ENCODE peak calls at places on chromosomes 7 and 10, in ten cellular contexts. One of them, this sample, is unnamed.

GRCh38 chr7:74105992-74106391 is 22.4 kb downstream of the LIMK1 start:
- DNase-seq in chondrocyte: no peak
- DNase-seq in right atrium auricular region: no peak
- DNase-seq in lower leg skin: no peak
- DNase-seq in stomach: no peak
- DNase-seq in astrocyte of the spinal cord: no peak
- DNase-seq in gastrocnemius medialis: no peak
- DNase-seq in MM.1S: no peak
- DNase-seq in CD4-positive, alpha-beta T cell: no peak
- DNase-seq in progenitor cell of endocrine pancreas: no peak
- DNase-seq in this sample: no peak

GRCh38 chr7:126842451-126842850 is 410.3 kb downstream of the GRM8 start:
- DNase-seq in chondrocyte: no peak
- DNase-seq in right atrium auricular region: no peak
- DNase-seq in lower leg skin: no peak
- DNase-seq in stomach: no peak
- DNase-seq in astrocyte of the spinal cord: no peak
- DNase-seq in gastrocnemius medialis: no peak
- DNase-seq in MM.1S: no peak
- DNase-seq in CD4-positive, alpha-beta T cell: no peak
- DNase-seq in progenitor cell of endocrine pancreas: no peak
- DNase-seq in this sample: no peak

GRCh38 chr7:155579565-155579964 is 33.2 kb upstream of the CNPY1 start:
- DNase-seq in chondrocyte: peak; percentile 77
- DNase-seq in right atrium auricular region: no peak
- DNase-seq in lower leg skin: no peak
- DNase-seq in stomach: no peak
- DNase-seq in astrocyte of the spinal cord: no peak
- DNase-seq in gastrocnemius medialis: no peak
- DNase-seq in MM.1S: no peak
- DNase-seq in CD4-positive, alpha-beta T cell: no peak
- DNase-seq in progenitor cell of endocrine pancreas: no peak
- DNase-seq in this sample: no peak

GRCh38 chr10:129709627-129710509 is 242.8 kb downstream of the MGMT start:
- DNase-seq in chondrocyte: no peak
- DNase-seq in right atrium auricular region: peak; percentile 46
- DNase-seq in lower leg skin: no peak
- DNase-seq in stomach: no peak
- DNase-seq in astrocyte of the spinal cord: no peak
- DNase-seq in gastrocnemius medialis: no peak
- DNase-seq in MM.1S: no peak
- DNase-seq in CD4-positive, alpha-beta T cell: no peak
- DNase-seq in progenitor cell of endocrine pancreas: no peak
- DNase-seq in this sample: no peak

GRCh38 chr10:93512565-93512964 is 16.2 kb downstream of the CEP55 start:
- DNase-seq in chondrocyte: no peak
- DNase-seq in right atrium auricular region: no peak
- DNase-seq in lower leg skin: no peak
- DNase-seq in stomach: no peak
- DNase-seq in astrocyte of the spinal cord: peak; percentile 32
- DNase-seq in gastrocnemius medialis: no peak
- DNase-seq in MM.1S: no peak
- DNase-seq in CD4-positive, alpha-beta T cell: no peak
- DNase-seq in progenitor cell of endocrine pancreas: no peak
- DNase-seq in this sample: no peak

GRCh38 chr7:31102973-31103850 is 51.1 kb downstream of the ADCYAP1R1 start:
- DNase-seq in chondrocyte: no peak
- DNase-seq in right atrium auricular region: no peak
- DNase-seq in lower leg skin: no peak
- DNase-seq in stomach: peak; percentile 25
- DNase-seq in astrocyte of the spinal cord: no peak
- DNase-seq in gastrocnemius medialis: no peak
- DNase-seq in MM.1S: no peak
- DNase-seq in CD4-positive, alpha-beta T cell: no peak
- DNase-seq in progenitor cell of endocrine pancreas: no peak
- DNase-seq in this sample: no peak

GRCh38 chr7:107432261-107432660 is 37.6 kb upstream of the GPR22 start:
- DNase-seq in chondrocyte: no peak
- DNase-seq in right atrium auricular region: no peak
- DNase-seq in lower leg skin: no peak
- DNase-seq in stomach: no peak
- DNase-seq in astrocyte of the spinal cord: no peak
- DNase-seq in gastrocnemius medialis: no peak
- DNase-seq in MM.1S: no peak
- DNase-seq in CD4-positive, alpha-beta T cell: no peak
- DNase-seq in progenitor cell of endocrine pancreas: no peak
- DNase-seq in this sample: no peak

GRCh38 chr10:10500941-10501340 is 516.7 kb upstream of the CELF2 start:
- DNase-seq in chondrocyte: no peak
- DNase-seq in right atrium auricular region: no peak
- DNase-seq in lower leg skin: no peak
- DNase-seq in stomach: no peak
- DNase-seq in astrocyte of the spinal cord: peak; percentile 73
- DNase-seq in gastrocnemius medialis: no peak
- DNase-seq in MM.1S: no peak
- DNase-seq in CD4-positive, alpha-beta T cell: no peak
- DNase-seq in progenitor cell of endocrine pancreas: no peak
- DNase-seq in this sample: no peak

GRCh38 chr10:119199231-119199992 is 8.0 kb upstream of the GRK5 start:
- DNase-seq in chondrocyte: no peak
- DNase-seq in right atrium auricular region: peak; percentile 74
- DNase-seq in lower leg skin: peak; percentile 43
- DNase-seq in stomach: peak; percentile 64
- DNase-seq in astrocyte of the spinal cord: peak; percentile 85
- DNase-seq in gastrocnemius medialis: peak; percentile 43
- DNase-seq in MM.1S: peak; percentile 50
- DNase-seq in CD4-positive, alpha-beta T cell: peak; percentile 32
- DNase-seq in progenitor cell of endocrine pancreas: peak; percentile 40
- DNase-seq in this sample: peak; percentile 63

GRCh38 chr7:78161781-78162180 is 363.2 kb downstream of the PHTF2 start:
- DNase-seq in chondrocyte: no peak
- DNase-seq in right atrium auricular region: no peak
- DNase-seq in lower leg skin: no peak
- DNase-seq in stomach: no peak
- DNase-seq in astrocyte of the spinal cord: no peak
- DNase-seq in gastrocnemius medialis: no peak
- DNase-seq in MM.1S: no peak
- DNase-seq in CD4-positive, alpha-beta T cell: no peak
- DNase-seq in progenitor cell of endocrine pancreas: no peak
- DNase-seq in this sample: no peak

GRCh38 chr7:102321351-102322201 is 34.7 kb downstream of the SPDYE6 start:
- DNase-seq in chondrocyte: no peak
- DNase-seq in right atrium auricular region: no peak
- DNase-seq in lower leg skin: no peak
- DNase-seq in stomach: no peak
- DNase-seq in astrocyte of the spinal cord: no peak
- DNase-seq in gastrocnemius medialis: no peak
- DNase-seq in MM.1S: no peak
- DNase-seq in CD4-positive, alpha-beta T cell: no peak
- DNase-seq in progenitor cell of endocrine pancreas: no peak
- DNase-seq in this sample: peak; percentile 65

GRCh38 chr7:159012353-159013069 is 132.2 kb downstream of the VIPR2 start:
- DNase-seq in chondrocyte: no peak
- DNase-seq in right atrium auricular region: no peak
- DNase-seq in lower leg skin: no peak
- DNase-seq in stomach: peak; percentile 88
- DNase-seq in astrocyte of the spinal cord: no peak
- DNase-seq in gastrocnemius medialis: peak; percentile 62
- DNase-seq in MM.1S: no peak
- DNase-seq in CD4-positive, alpha-beta T cell: no peak
- DNase-seq in progenitor cell of endocrine pancreas: no peak
- DNase-seq in this sample: no peak

GRCh38 chr10:11865561-11865960 is 42.4 kb downstream of the PROSER2 start:
- DNase-seq in chondrocyte: peak; percentile 56
- DNase-seq in right atrium auricular region: no peak
- DNase-seq in lower leg skin: no peak
- DNase-seq in stomach: no peak
- DNase-seq in astrocyte of the spinal cord: no peak
- DNase-seq in gastrocnemius medialis: no peak
- DNase-seq in MM.1S: no peak
- DNase-seq in CD4-positive, alpha-beta T cell: no peak
- DNase-seq in progenitor cell of endocrine pancreas: no peak
- DNase-seq in this sample: no peak

GRCh38 chr10:17185873-17186272 is 15.6 kb downstream of the TRDMT1 start:
- DNase-seq in chondrocyte: no peak
- DNase-seq in right atrium auricular region: no peak
- DNase-seq in lower leg skin: no peak
- DNase-seq in stomach: no peak
- DNase-seq in astrocyte of the spinal cord: no peak
- DNase-seq in gastrocnemius medialis: no peak
- DNase-seq in MM.1S: no peak
- DNase-seq in CD4-positive, alpha-beta T cell: no peak
- DNase-seq in progenitor cell of endocrine pancreas: no peak
- DNase-seq in this sample: no peak

GRCh38 chr10:17190602-17191001 is 10.9 kb downstream of the TRDMT1 start:
- DNase-seq in chondrocyte: no peak
- DNase-seq in right atrium auricular region: no peak
- DNase-seq in lower leg skin: no peak
- DNase-seq in stomach: no peak
- DNase-seq in astrocyte of the spinal cord: no peak
- DNase-seq in gastrocnemius medialis: no peak
- DNase-seq in MM.1S: no peak
- DNase-seq in CD4-positive, alpha-beta T cell: no peak
- DNase-seq in progenitor cell of endocrine pancreas: no peak
- DNase-seq in this sample: no peak

GRCh38 chr10:17183110-17183509 is 18.4 kb downstream of the TRDMT1 start:
- DNase-seq in chondrocyte: no peak
- DNase-seq in right atrium auricular region: no peak
- DNase-seq in lower leg skin: no peak
- DNase-seq in stomach: no peak
- DNase-seq in astrocyte of the spinal cord: no peak
- DNase-seq in gastrocnemius medialis: no peak
- DNase-seq in MM.1S: no peak
- DNase-seq in CD4-positive, alpha-beta T cell: no peak
- DNase-seq in progenitor cell of endocrine pancreas: no peak
- DNase-seq in this sample: no peak

DNA sequence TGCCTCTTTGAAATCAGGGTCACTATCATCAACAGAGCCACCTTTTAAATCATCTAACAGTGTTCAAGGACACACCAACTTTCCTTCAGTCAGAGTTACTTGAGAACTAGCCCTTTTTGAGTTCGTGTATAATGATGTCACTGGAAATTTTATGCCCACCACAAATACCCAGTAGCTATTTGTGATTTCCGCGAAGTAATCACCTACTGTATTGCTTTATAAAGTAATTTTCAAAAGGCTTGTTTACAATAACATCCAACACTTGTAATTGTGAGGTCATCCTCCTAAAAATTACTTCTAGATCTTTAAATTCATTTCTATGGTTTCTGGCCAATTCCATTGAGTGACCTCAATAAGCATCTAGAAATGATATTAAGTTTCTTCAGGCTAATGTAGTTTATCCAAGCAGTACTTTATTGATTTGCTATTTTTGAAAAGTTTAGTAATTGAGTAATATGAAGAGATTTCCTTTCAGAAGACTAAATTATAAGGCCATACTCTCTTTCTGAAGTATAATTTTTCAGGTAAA is 12.8 kb downstream of the TRDMT1 start:
- DNase-seq in chondrocyte: no peak
- DNase-seq in right atrium auricular region: no peak
- DNase-seq in lower leg skin: no peak
- DNase-seq in stomach: no peak
- DNase-seq in astrocyte of the spinal cord: no peak
- DNase-seq in gastrocnemius medialis: no peak
- DNase-seq in MM.1S: no peak
- DNase-seq in CD4-positive, alpha-beta T cell: no peak
- DNase-seq in progenitor cell of endocrine pancreas: no peak
- DNase-seq in this sample: no peak
- TF ChIP-seq CTCF in chondrocyte: no peak
- TF ChIP-seq CTCF in right atrium auricular region: no peak
- TF ChIP-seq CTCF in lower leg skin: no peak
- TF ChIP-seq CTCF in stomach: no peak
- TF ChIP-seq CTCF in astrocyte of the spinal cord: no peak
- TF ChIP-seq CTCF in gastrocnemius medialis: no peak
- TF ChIP-seq CTCF in MM.1S: no peak
- TF ChIP-seq CTCF in CD4-positive, alpha-beta T cell: no peak
- TF ChIP-seq CTCF in progenitor cell of endocrine pancreas: no peak
- TF ChIP-seq CTCF in this sample: no peak

GRCh38 chr7:152030561-152030960 is 5.1 kb downstream of the GALNT11 start:
- DNase-seq in chondrocyte: no peak
- DNase-seq in right atrium auricular region: no peak
- DNase-seq in lower leg skin: no peak
- DNase-seq in stomach: no peak
- DNase-seq in astrocyte of the spinal cord: no peak
- DNase-seq in gastrocnemius medialis: no peak
- DNase-seq in MM.1S: no peak
- DNase-seq in CD4-positive, alpha-beta T cell: no peak
- DNase-seq in progenitor cell of endocrine pancreas: no peak
- DNase-seq in this sample: no peak
- TF ChIP-seq CTCF in chondrocyte: no peak
- TF ChIP-seq CTCF in right atrium auricular region: no peak
- TF ChIP-seq CTCF in lower leg skin: no peak
- TF ChIP-seq CTCF in stomach: no peak
- TF ChIP-seq CTCF in astrocyte of the spinal cord: no peak
- TF ChIP-seq CTCF in gastrocnemius medialis: no peak
- TF ChIP-seq CTCF in MM.1S: no peak
- TF ChIP-seq CTCF in CD4-positive, alpha-beta T cell: no peak
- TF ChIP-seq CTCF in progenitor cell of endocrine pancreas: no peak
- TF ChIP-seq CTCF in this sample: no peak

DNA sequence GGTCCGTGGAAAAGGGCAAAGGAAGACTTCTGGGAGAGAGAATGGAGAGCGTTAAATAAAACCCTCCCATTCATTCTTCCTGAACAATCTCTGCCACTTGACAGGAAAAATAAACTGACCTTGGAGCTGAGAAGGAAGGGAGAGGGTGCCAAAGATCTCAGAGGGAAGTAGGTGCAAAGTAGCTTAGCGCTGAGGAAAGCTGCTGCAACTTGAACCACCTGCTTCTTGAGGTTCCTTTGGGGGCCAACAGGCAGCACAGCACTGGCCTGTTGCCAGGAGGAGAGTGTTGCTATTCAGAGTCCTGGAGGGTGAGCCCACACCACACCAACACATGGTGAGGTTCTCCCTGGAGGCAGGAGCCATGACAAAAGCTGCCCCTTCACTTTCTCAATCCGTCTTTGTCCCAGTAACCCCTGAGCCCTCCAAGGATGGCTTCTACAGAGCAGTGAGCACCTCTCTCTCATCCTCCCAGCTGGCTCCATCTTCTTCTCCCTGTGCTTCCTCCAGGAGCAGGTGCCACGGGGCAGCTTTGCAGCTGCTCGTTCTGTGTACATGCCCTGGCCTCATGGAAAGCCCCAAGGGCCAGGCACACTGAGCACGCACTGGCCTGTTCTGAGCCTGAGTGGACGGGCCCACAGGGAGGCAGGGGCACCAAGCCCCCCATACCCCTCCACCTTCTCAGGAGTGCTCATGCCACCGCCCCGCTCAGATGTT is 101.3 kb downstream of the STRA8 start:
- DNase-seq in chondrocyte: no peak
- DNase-seq in right atrium auricular region: no peak
- DNase-seq in lower leg skin: no peak
- DNase-seq in stomach: no peak
- DNase-seq in astrocyte of the spinal cord: no peak
- DNase-seq in gastrocnemius medialis: no peak
- DNase-seq in MM.1S: no peak
- DNase-seq in CD4-positive, alpha-beta T cell: no peak
- DNase-seq in progenitor cell of endocrine pancreas: no peak
- DNase-seq in this sample: no peak
- TF ChIP-seq CTCF in chondrocyte: no peak
- TF ChIP-seq CTCF in right atrium auricular region: no peak
- TF ChIP-seq CTCF in lower leg skin: no peak
- TF ChIP-seq CTCF in stomach: no peak
- TF ChIP-seq CTCF in astrocyte of the spinal cord: no peak
- TF ChIP-seq CTCF in gastrocnemius medialis: no peak
- TF ChIP-seq CTCF in MM.1S: no peak
- TF ChIP-seq CTCF in CD4-positive, alpha-beta T cell: no peak
- TF ChIP-seq CTCF in progenitor cell of endocrine pancreas: no peak
- TF ChIP-seq CTCF in this sample: no peak

GRCh38 chr10:21953585-21954057 is 49.9 kb downstream of the DNAJC1 start:
- DNase-seq in chondrocyte: no peak
- DNase-seq in right atrium auricular region: no peak
- DNase-seq in lower leg skin: no peak
- DNase-seq in stomach: no peak
- DNase-seq in astrocyte of the spinal cord: peak; percentile 65
- DNase-seq in gastrocnemius medialis: no peak
- DNase-seq in MM.1S: peak; percentile 55
- DNase-seq in CD4-positive, alpha-beta T cell: no peak
- DNase-seq in progenitor cell of endocrine pancreas: no peak
- DNase-seq in this sample: peak; percentile 45
- TF ChIP-seq CTCF in chondrocyte: peak; percentile 83
- TF ChIP-seq CTCF in right atrium auricular region: peak; percentile 48
- TF ChIP-seq CTCF in lower leg skin: no peak
- TF ChIP-seq CTCF in stomach: peak; percentile 8
- TF ChIP-seq CTCF in astrocyte of the spinal cord: peak; percentile 30
- TF ChIP-seq CTCF in gastrocnemius medialis: peak; percentile 4
- TF ChIP-seq CTCF in MM.1S: peak; percentile 42
- TF ChIP-seq CTCF in CD4-positive, alpha-beta T cell: peak; percentile 67
- TF ChIP-seq CTCF in progenitor cell of endocrine pancreas: peak; percentile 56
- TF ChIP-seq CTCF in this sample: peak; percentile 25

This sample was measured in GM13977.